ENCODE peak calls at places on chromosome X, in nine cellular contexts. One of them, this sample, is unnamed.

GRCh38 chrX:45758319-45758718 is 557.6 kb upstream of the DIPK2B start:
- DNase-seq in activated CD8-positive, alpha-beta memory T cell treated with anti-CD3 and anti-CD28 coated beads for 24 hours: peak
- DNase-seq in activated CD4-positive, alpha-beta T cell treated with anti-CD3 and anti-CD28 coated beads, Interleukin-2, amount 50 U/mL, for 4 hours: peak
- DNase-seq in amygdala: no peak
- DNase-seq in CD8-positive, alpha-beta memory T cell: peak
- DNase-seq in activated T-helper 1 cell treated with anti-CD3 and anti-CD28 coated beads, Interleukin-2, amount 50 U/mL, for 16 hours: no peak
- DNase-seq in GM23338: no peak
- DNase-seq in EL: peak
- DNase-seq in cardiac muscle cell: no peak
- DNase-seq in this sample: peak

GRCh38 chrX:2498781-2499302 is 1.9 kb downstream of the DHRSX start:
- DNase-seq in activated T-helper 1 cell treated with anti-CD3 and anti-CD28 coated beads, Interleukin-2, amount 50 U/mL, for 16 hours: no peak
- DNase-seq in EL: peak
- DNase-seq in cardiac muscle cell: peak
- DNase-seq in CD8-positive, alpha-beta memory T cell: no peak
- DNase-seq in activated CD4-positive, alpha-beta T cell treated with anti-CD3 and anti-CD28 coated beads, Interleukin-2, amount 50 U/mL, for 4 hours: no peak
- DNase-seq in activated CD8-positive, alpha-beta memory T cell treated with anti-CD3 and anti-CD28 coated beads for 24 hours: no peak
- DNase-seq in GM23338: peak
- DNase-seq in amygdala: no peak
- DNase-seq in this sample: peak

GRCh38 chrX:57677132-57677858 is 2.8 kb downstream of the NLRP2B start:
- DNase-seq in amygdala: no peak
- DNase-seq in cardiac muscle cell: no peak
- DNase-seq in EL: no peak
- DNase-seq in GM23338: no peak
- DNase-seq in activated T-helper 1 cell treated with anti-CD3 and anti-CD28 coated beads, Interleukin-2, amount 50 U/mL, for 16 hours: no peak
- DNase-seq in activated CD4-positive, alpha-beta T cell treated with anti-CD3 and anti-CD28 coated beads, Interleukin-2, amount 50 U/mL, for 4 hours: no peak
- DNase-seq in activated CD8-positive, alpha-beta memory T cell treated with anti-CD3 and anti-CD28 coated beads for 24 hours: no peak
- DNase-seq in CD8-positive, alpha-beta memory T cell: no peak
- DNase-seq in this sample: no peak

GRCh38 chrX:10744011-10744410 is 123.6 kb upstream of the MID1 start:
- DNase-seq in EL: no peak
- DNase-seq in activated T-helper 1 cell treated with anti-CD3 and anti-CD28 coated beads, Interleukin-2, amount 50 U/mL, for 16 hours: no peak
- DNase-seq in CD8-positive, alpha-beta memory T cell: no peak
- DNase-seq in activated CD4-positive, alpha-beta T cell treated with anti-CD3 and anti-CD28 coated beads, Interleukin-2, amount 50 U/mL, for 4 hours: no peak
- DNase-seq in cardiac muscle cell: no peak
- DNase-seq in activated CD8-positive, alpha-beta memory T cell treated with anti-CD3 and anti-CD28 coated beads for 24 hours: no peak
- DNase-seq in GM23338: no peak
- DNase-seq in amygdala: no peak
- DNase-seq in this sample: no peak

GRCh38 chrX:152601848-152602616 is 35.7 kb upstream of the GABRQ start:
- DNase-seq in activated T-helper 1 cell treated with anti-CD3 and anti-CD28 coated beads, Interleukin-2, amount 50 U/mL, for 16 hours: no peak
- DNase-seq in cardiac muscle cell: no peak
- DNase-seq in amygdala: no peak
- DNase-seq in EL: no peak
- DNase-seq in GM23338: peak
- DNase-seq in CD8-positive, alpha-beta memory T cell: no peak
- DNase-seq in activated CD8-positive, alpha-beta memory T cell treated with anti-CD3 and anti-CD28 coated beads for 24 hours: no peak
- DNase-seq in activated CD4-positive, alpha-beta T cell treated with anti-CD3 and anti-CD28 coated beads, Interleukin-2, amount 50 U/mL, for 4 hours: no peak
- DNase-seq in this sample: no peak

GRCh38 chrX:136909706-136910564 is 29.4 kb upstream of the RBMX start:
- DNase-seq in amygdala: peak
- DNase-seq in activated CD8-positive, alpha-beta memory T cell treated with anti-CD3 and anti-CD28 coated beads for 24 hours: peak
- DNase-seq in cardiac muscle cell: peak
- DNase-seq in activated CD4-positive, alpha-beta T cell treated with anti-CD3 and anti-CD28 coated beads, Interleukin-2, amount 50 U/mL, for 4 hours: peak
- DNase-seq in EL: peak
- DNase-seq in GM23338: peak
- DNase-seq in activated T-helper 1 cell treated with anti-CD3 and anti-CD28 coated beads, Interleukin-2, amount 50 U/mL, for 16 hours: peak
- DNase-seq in CD8-positive, alpha-beta memory T cell: peak
- DNase-seq in this sample: peak

GRCh38 chrX:10111364-10112148 is 45.2 kb upstream of the CLCN4 start:
- DNase-seq in EL: no peak
- DNase-seq in activated CD8-positive, alpha-beta memory T cell treated with anti-CD3 and anti-CD28 coated beads for 24 hours: peak
- DNase-seq in amygdala: no peak
- DNase-seq in activated CD4-positive, alpha-beta T cell treated with anti-CD3 and anti-CD28 coated beads, Interleukin-2, amount 50 U/mL, for 4 hours: peak
- DNase-seq in CD8-positive, alpha-beta memory T cell: peak
- DNase-seq in GM23338: no peak
- DNase-seq in cardiac muscle cell: no peak
- DNase-seq in activated T-helper 1 cell treated with anti-CD3 and anti-CD28 coated beads, Interleukin-2, amount 50 U/mL, for 16 hours: peak
- DNase-seq in this sample: no peak

GRCh38 chrX:118519411-118520205 is 24.0 kb downstream of the DOCK11 start:
- DNase-seq in EL: peak
- DNase-seq in GM23338: no peak
- DNase-seq in activated CD4-positive, alpha-beta T cell treated with anti-CD3 and anti-CD28 coated beads, Interleukin-2, amount 50 U/mL, for 4 hours: no peak
- DNase-seq in cardiac muscle cell: no peak
- DNase-seq in amygdala: no peak
- DNase-seq in activated T-helper 1 cell treated with anti-CD3 and anti-CD28 coated beads, Interleukin-2, amount 50 U/mL, for 16 hours: no peak
- DNase-seq in CD8-positive, alpha-beta memory T cell: no peak
- DNase-seq in activated CD8-positive, alpha-beta memory T cell treated with anti-CD3 and anti-CD28 coated beads for 24 hours: no peak
- DNase-seq in this sample: no peak

GRCh38 chrX:51148848-51149247 is 183.8 kb upstream of the NUDT10 start:
- DNase-seq in amygdala: no peak
- DNase-seq in activated T-helper 1 cell treated with anti-CD3 and anti-CD28 coated beads, Interleukin-2, amount 50 U/mL, for 16 hours: no peak
- DNase-seq in cardiac muscle cell: peak
- DNase-seq in GM23338: peak
- DNase-seq in activated CD4-positive, alpha-beta T cell treated with anti-CD3 and anti-CD28 coated beads, Interleukin-2, amount 50 U/mL, for 4 hours: no peak
- DNase-seq in EL: no peak
- DNase-seq in CD8-positive, alpha-beta memory T cell: no peak
- DNase-seq in activated CD8-positive, alpha-beta memory T cell treated with anti-CD3 and anti-CD28 coated beads for 24 hours: no peak
- DNase-seq in this sample: peak

GRCh38 chrX:78102100-78102499 is 1.9 kb upstream of the PGK1 start:
- DNase-seq in activated CD8-positive, alpha-beta memory T cell treated with anti-CD3 and anti-CD28 coated beads for 24 hours: no peak
- DNase-seq in CD8-positive, alpha-beta memory T cell: no peak
- DNase-seq in activated T-helper 1 cell treated with anti-CD3 and anti-CD28 coated beads, Interleukin-2, amount 50 U/mL, for 16 hours: no peak
- DNase-seq in activated CD4-positive, alpha-beta T cell treated with anti-CD3 and anti-CD28 coated beads, Interleukin-2, amount 50 U/mL, for 4 hours: no peak
- DNase-seq in EL: no peak
- DNase-seq in cardiac muscle cell: no peak
- DNase-seq in GM23338: no peak
- DNase-seq in amygdala: no peak
- DNase-seq in this sample: no peak

GRCh38 chrX:38799995-38800394 is 1.3 kb upstream of the MID1IP1 start:
- DNase-seq in activated T-helper 1 cell treated with anti-CD3 and anti-CD28 coated beads, Interleukin-2, amount 50 U/mL, for 16 hours: no peak
- DNase-seq in GM23338: no peak
- DNase-seq in CD8-positive, alpha-beta memory T cell: no peak
- DNase-seq in cardiac muscle cell: no peak
- DNase-seq in activated CD8-positive, alpha-beta memory T cell treated with anti-CD3 and anti-CD28 coated beads for 24 hours: no peak
- DNase-seq in amygdala: no peak
- DNase-seq in activated CD4-positive, alpha-beta T cell treated with anti-CD3 and anti-CD28 coated beads, Interleukin-2, amount 50 U/mL, for 4 hours: peak
- DNase-seq in EL: no peak
- DNase-seq in this sample: peak

GRCh38 chrX:9912341-9912740 is 54.8 kb upstream of the CLDN34 start:
- DNase-seq in EL: no peak
- DNase-seq in activated T-helper 1 cell treated with anti-CD3 and anti-CD28 coated beads, Interleukin-2, amount 50 U/mL, for 16 hours: no peak
- DNase-seq in CD8-positive, alpha-beta memory T cell: no peak
- DNase-seq in activated CD4-positive, alpha-beta T cell treated with anti-CD3 and anti-CD28 coated beads, Interleukin-2, amount 50 U/mL, for 4 hours: no peak
- DNase-seq in GM23338: peak
- DNase-seq in cardiac muscle cell: peak
- DNase-seq in activated CD8-positive, alpha-beta memory T cell treated with anti-CD3 and anti-CD28 coated beads for 24 hours: no peak
- DNase-seq in amygdala: no peak
- DNase-seq in this sample: peak

GRCh38 chrX:71052721-71053120 is 15.4 kb downstream of the SNX12 start:
- DNase-seq in EL: no peak
- DNase-seq in activated CD4-positive, alpha-beta T cell treated with anti-CD3 and anti-CD28 coated beads, Interleukin-2, amount 50 U/mL, for 4 hours: no peak
- DNase-seq in GM23338: peak
- DNase-seq in cardiac muscle cell: no peak
- DNase-seq in amygdala: no peak
- DNase-seq in activated T-helper 1 cell treated with anti-CD3 and anti-CD28 coated beads, Interleukin-2, amount 50 U/mL, for 16 hours: no peak
- DNase-seq in activated CD8-positive, alpha-beta memory T cell treated with anti-CD3 and anti-CD28 coated beads for 24 hours: no peak
- DNase-seq in CD8-positive, alpha-beta memory T cell: no peak
- DNase-seq in this sample: no peak

GRCh38 chrX:47243351-47243750 is 10.5 kb downstream of the USP11 start:
- DNase-seq in EL: no peak
- DNase-seq in amygdala: no peak
- DNase-seq in activated CD4-positive, alpha-beta T cell treated with anti-CD3 and anti-CD28 coated beads, Interleukin-2, amount 50 U/mL, for 4 hours: no peak
- DNase-seq in activated CD8-positive, alpha-beta memory T cell treated with anti-CD3 and anti-CD28 coated beads for 24 hours: no peak
- DNase-seq in GM23338: no peak
- DNase-seq in activated T-helper 1 cell treated with anti-CD3 and anti-CD28 coated beads, Interleukin-2, amount 50 U/mL, for 16 hours: no peak
- DNase-seq in cardiac muscle cell: no peak
- DNase-seq in CD8-positive, alpha-beta memory T cell: no peak
- DNase-seq in this sample: no peak

GRCh38 chrX:281166-281999 is at the start of gene PLCXD1:
- DNase-seq in activated T-helper 1 cell treated with anti-CD3 and anti-CD28 coated beads, Interleukin-2, amount 50 U/mL, for 16 hours: no peak
- DNase-seq in amygdala: no peak
- DNase-seq in activated CD4-positive, alpha-beta T cell treated with anti-CD3 and anti-CD28 coated beads, Interleukin-2, amount 50 U/mL, for 4 hours: no peak
- DNase-seq in CD8-positive, alpha-beta memory T cell: no peak
- DNase-seq in activated CD8-positive, alpha-beta memory T cell treated with anti-CD3 and anti-CD28 coated beads for 24 hours: no peak
- DNase-seq in cardiac muscle cell: peak
- DNase-seq in GM23338: peak
- DNase-seq in EL: no peak
- DNase-seq in this sample: peak

GRCh38 chrX:139759637-139760036 is 51.7 kb upstream of the MCF2 start:
- DNase-seq in amygdala: no peak
- DNase-seq in activated CD8-positive, alpha-beta memory T cell treated with anti-CD3 and anti-CD28 coated beads for 24 hours: no peak
- DNase-seq in GM23338: peak
- DNase-seq in activated CD4-positive, alpha-beta T cell treated with anti-CD3 and anti-CD28 coated beads, Interleukin-2, amount 50 U/mL, for 4 hours: no peak
- DNase-seq in CD8-positive, alpha-beta memory T cell: no peak
- DNase-seq in activated T-helper 1 cell treated with anti-CD3 and anti-CD28 coated beads, Interleukin-2, amount 50 U/mL, for 16 hours: no peak
- DNase-seq in cardiac muscle cell: peak
- DNase-seq in EL: peak
- DNase-seq in this sample: peak

GRCh38 chrX:132732236-132732635 is 226.2 kb downstream of the HS6ST2 start:
- DNase-seq in EL: no peak
- DNase-seq in activated CD8-positive, alpha-beta memory T cell treated with anti-CD3 and anti-CD28 coated beads for 24 hours: no peak
- DNase-seq in amygdala: no peak
- DNase-seq in activated T-helper 1 cell treated with anti-CD3 and anti-CD28 coated beads, Interleukin-2, amount 50 U/mL, for 16 hours: no peak
- DNase-seq in activated CD4-positive, alpha-beta T cell treated with anti-CD3 and anti-CD28 coated beads, Interleukin-2, amount 50 U/mL, for 4 hours: no peak
- DNase-seq in cardiac muscle cell: no peak
- DNase-seq in GM23338: no peak
- DNase-seq in CD8-positive, alpha-beta memory T cell: no peak
- DNase-seq in this sample: no peak

GRCh38 chrX:351736-352135 is 33.1 kb upstream of the GTPBP6 start:
- DNase-seq in GM23338: no peak
- DNase-seq in EL: no peak
- DNase-seq in CD8-positive, alpha-beta memory T cell: no peak
- DNase-seq in activated CD8-positive, alpha-beta memory T cell treated with anti-CD3 and anti-CD28 coated beads for 24 hours: no peak
- DNase-seq in cardiac muscle cell: no peak
- DNase-seq in amygdala: no peak
- DNase-seq in activated CD4-positive, alpha-beta T cell treated with anti-CD3 and anti-CD28 coated beads, Interleukin-2, amount 50 U/mL, for 4 hours: no peak
- DNase-seq in activated T-helper 1 cell treated with anti-CD3 and anti-CD28 coated beads, Interleukin-2, amount 50 U/mL, for 16 hours: no peak
- DNase-seq in this sample: no peak

GRCh38 chrX:66680451-66680850 is 41.6 kb upstream of the EDA2R start:
- DNase-seq in activated T-helper 1 cell treated with anti-CD3 and anti-CD28 coated beads, Interleukin-2, amount 50 U/mL, for 16 hours: no peak
- DNase-seq in CD8-positive, alpha-beta memory T cell: no peak
- DNase-seq in cardiac muscle cell: no peak
- DNase-seq in GM23338: no peak
- DNase-seq in EL: peak
- DNase-seq in amygdala: no peak
- DNase-seq in activated CD4-positive, alpha-beta T cell treated with anti-CD3 and anti-CD28 coated beads, Interleukin-2, amount 50 U/mL, for 4 hours: no peak
- DNase-seq in activated CD8-positive, alpha-beta memory T cell treated with anti-CD3 and anti-CD28 coated beads for 24 hours: no peak
- DNase-seq in this sample: no peak

GRCh38 chrX:154457491-154458115 is 478 bp upstream of the PLXNA3 start:
- DNase-seq in amygdala: no peak
- DNase-seq in activated CD8-positive, alpha-beta memory T cell treated with anti-CD3 and anti-CD28 coated beads for 24 hours: no peak
- DNase-seq in cardiac muscle cell: peak
- DNase-seq in GM23338: peak
- DNase-seq in CD8-positive, alpha-beta memory T cell: peak
- DNase-seq in activated T-helper 1 cell treated with anti-CD3 and anti-CD28 coated beads, Interleukin-2, amount 50 U/mL, for 16 hours: peak
- DNase-seq in activated CD4-positive, alpha-beta T cell treated with anti-CD3 and anti-CD28 coated beads, Interleukin-2, amount 50 U/mL, for 4 hours: peak
- DNase-seq in EL: peak
- DNase-seq in this sample: no peak

GRCh38 chrX:105190252-105190853 is 30.1 kb downstream of the TEX13A start:
- DNase-seq in activated CD4-positive, alpha-beta T cell treated with anti-CD3 and anti-CD28 coated beads, Interleukin-2, amount 50 U/mL, for 4 hours: no peak
- DNase-seq in cardiac muscle cell: peak
- DNase-seq in amygdala: no peak
- DNase-seq in CD8-positive, alpha-beta memory T cell: no peak
- DNase-seq in EL: peak
- DNase-seq in GM23338: peak
- DNase-seq in activated CD8-positive, alpha-beta memory T cell treated with anti-CD3 and anti-CD28 coated beads for 24 hours: no peak
- DNase-seq in activated T-helper 1 cell treated with anti-CD3 and anti-CD28 coated beads, Interleukin-2, amount 50 U/mL, for 16 hours: no peak
- DNase-seq in this sample: peak

GRCh38 chrX:30302957-30303356 is 6.2 kb downstream of the NR0B1 start:
- DNase-seq in activated T-helper 1 cell treated with anti-CD3 and anti-CD28 coated beads, Interleukin-2, amount 50 U/mL, for 16 hours: no peak
- DNase-seq in amygdala: no peak
- DNase-seq in activated CD4-positive, alpha-beta T cell treated with anti-CD3 and anti-CD28 coated beads, Interleukin-2, amount 50 U/mL, for 4 hours: no peak
- DNase-seq in CD8-positive, alpha-beta memory T cell: no peak
- DNase-seq in GM23338: no peak
- DNase-seq in activated CD8-positive, alpha-beta memory T cell treated with anti-CD3 and anti-CD28 coated beads for 24 hours: no peak
- DNase-seq in cardiac muscle cell: no peak
- DNase-seq in EL: peak
- DNase-seq in this sample: peak

GRCh38 chrX:119062750-119063374 is 9.9 kb upstream of the CT47C1 start:
- DNase-seq in cardiac muscle cell: peak
- DNase-seq in activated CD4-positive, alpha-beta T cell treated with anti-CD3 and anti-CD28 coated beads, Interleukin-2, amount 50 U/mL, for 4 hours: no peak
- DNase-seq in EL: no peak
- DNase-seq in activated T-helper 1 cell treated with anti-CD3 and anti-CD28 coated beads, Interleukin-2, amount 50 U/mL, for 16 hours: no peak
- DNase-seq in GM23338: peak
- DNase-seq in amygdala: no peak
- DNase-seq in activated CD8-positive, alpha-beta memory T cell treated with anti-CD3 and anti-CD28 coated beads for 24 hours: no peak
- DNase-seq in CD8-positive, alpha-beta memory T cell: no peak
- DNase-seq in this sample: no peak

GRCh38 chrX:12548746-12549145 is 242.5 kb upstream of the PRPS2 start:
- DNase-seq in activated CD4-positive, alpha-beta T cell treated with anti-CD3 and anti-CD28 coated beads, Interleukin-2, amount 50 U/mL, for 4 hours: no peak
- DNase-seq in cardiac muscle cell: peak
- DNase-seq in activated CD8-positive, alpha-beta memory T cell treated with anti-CD3 and anti-CD28 coated beads for 24 hours: no peak
- DNase-seq in CD8-positive, alpha-beta memory T cell: no peak
- DNase-seq in EL: peak
- DNase-seq in activated T-helper 1 cell treated with anti-CD3 and anti-CD28 coated beads, Interleukin-2, amount 50 U/mL, for 16 hours: no peak
- DNase-seq in amygdala: no peak
- DNase-seq in GM23338: peak
- DNase-seq in this sample: no peak

GRCh38 chrX:79400618-79401017 is 33.5 kb upstream of the ITM2A start:
- DNase-seq in EL: no peak
- DNase-seq in activated T-helper 1 cell treated with anti-CD3 and anti-CD28 coated beads, Interleukin-2, amount 50 U/mL, for 16 hours: no peak
- DNase-seq in amygdala: no peak
- DNase-seq in activated CD8-positive, alpha-beta memory T cell treated with anti-CD3 and anti-CD28 coated beads for 24 hours: no peak
- DNase-seq in cardiac muscle cell: no peak
- DNase-seq in CD8-positive, alpha-beta memory T cell: no peak
- DNase-seq in activated CD4-positive, alpha-beta T cell treated with anti-CD3 and anti-CD28 coated beads, Interleukin-2, amount 50 U/mL, for 4 hours: no peak
- DNase-seq in GM23338: no peak
- DNase-seq in this sample: no peak

GRCh38 chrX:81120270-81120935 is 81.3 kb downstream of the HMGN5 start:
- DNase-seq in activated CD4-positive, alpha-beta T cell treated with anti-CD3 and anti-CD28 coated beads, Interleukin-2, amount 50 U/mL, for 4 hours: no peak
- DNase-seq in GM23338: no peak
- DNase-seq in activated CD8-positive, alpha-beta memory T cell treated with anti-CD3 and anti-CD28 coated beads for 24 hours: no peak
- DNase-seq in EL: peak
- DNase-seq in amygdala: peak
- DNase-seq in CD8-positive, alpha-beta memory T cell: no peak
- DNase-seq in cardiac muscle cell: peak
- DNase-seq in activated T-helper 1 cell treated with anti-CD3 and anti-CD28 coated beads, Interleukin-2, amount 50 U/mL, for 16 hours: no peak
- DNase-seq in this sample: peak

GRCh38 chrX:32514986-32515385 is 696.4 kb downstream of the DMD start:
- DNase-seq in GM23338: no peak
- DNase-seq in amygdala: no peak
- DNase-seq in activated CD4-positive, alpha-beta T cell treated with anti-CD3 and anti-CD28 coated beads, Interleukin-2, amount 50 U/mL, for 4 hours: no peak
- DNase-seq in CD8-positive, alpha-beta memory T cell: no peak
- DNase-seq in activated CD8-positive, alpha-beta memory T cell treated with anti-CD3 and anti-CD28 coated beads for 24 hours: no peak
- DNase-seq in activated T-helper 1 cell treated with anti-CD3 and anti-CD28 coated beads, Interleukin-2, amount 50 U/mL, for 16 hours: no peak
- DNase-seq in EL: no peak
- DNase-seq in cardiac muscle cell: no peak
- DNase-seq in this sample: no peak

GRCh38 chrX:76428243-76429130 is 977 bp downstream of the MAGEE1 start:
- DNase-seq in GM23338: peak
- DNase-seq in EL: no peak
- DNase-seq in CD8-positive, alpha-beta memory T cell: peak
- DNase-seq in activated CD4-positive, alpha-beta T cell treated with anti-CD3 and anti-CD28 coated beads, Interleukin-2, amount 50 U/mL, for 4 hours: peak
- DNase-seq in amygdala: no peak
- DNase-seq in cardiac muscle cell: no peak
- DNase-seq in activated T-helper 1 cell treated with anti-CD3 and anti-CD28 coated beads, Interleukin-2, amount 50 U/mL, for 16 hours: peak
- DNase-seq in activated CD8-positive, alpha-beta memory T cell treated with anti-CD3 and anti-CD28 coated beads for 24 hours: peak
- DNase-seq in this sample: no peak

GRCh38 chrX:154013614-154014360 is 5.9 kb downstream of the IRAK1 start:
- DNase-seq in activated CD4-positive, alpha-beta T cell treated with anti-CD3 and anti-CD28 coated beads, Interleukin-2, amount 50 U/mL, for 4 hours: no peak
- DNase-seq in CD8-positive, alpha-beta memory T cell: peak
- DNase-seq in activated T-helper 1 cell treated with anti-CD3 and anti-CD28 coated beads, Interleukin-2, amount 50 U/mL, for 16 hours: no peak
- DNase-seq in cardiac muscle cell: peak
- DNase-seq in EL: peak
- DNase-seq in amygdala: no peak
- DNase-seq in activated CD8-positive, alpha-beta memory T cell treated with anti-CD3 and anti-CD28 coated beads for 24 hours: peak
- DNase-seq in GM23338: peak
- DNase-seq in this sample: no peak

GRCh38 chrX:39175418-39176057 is 374.3 kb downstream of the MID1IP1 start:
- DNase-seq in amygdala: no peak
- DNase-seq in CD8-positive, alpha-beta memory T cell: no peak
- DNase-seq in activated T-helper 1 cell treated with anti-CD3 and anti-CD28 coated beads, Interleukin-2, amount 50 U/mL, for 16 hours: no peak
- DNase-seq in GM23338: no peak
- DNase-seq in activated CD4-positive, alpha-beta T cell treated with anti-CD3 and anti-CD28 coated beads, Interleukin-2, amount 50 U/mL, for 4 hours: no peak
- DNase-seq in EL: no peak
- DNase-seq in cardiac muscle cell: no peak
- DNase-seq in activated CD8-positive, alpha-beta memory T cell treated with anti-CD3 and anti-CD28 coated beads for 24 hours: no peak
- DNase-seq in this sample: no peak

GRCh38 chrX:130771648-130772312 is 131.2 kb downstream of the ENOX2 start:
- DNase-seq in EL: no peak
- DNase-seq in GM23338: no peak
- DNase-seq in amygdala: no peak
- DNase-seq in activated CD4-positive, alpha-beta T cell treated with anti-CD3 and anti-CD28 coated beads, Interleukin-2, amount 50 U/mL, for 4 hours: no peak
- DNase-seq in CD8-positive, alpha-beta memory T cell: no peak
- DNase-seq in activated CD8-positive, alpha-beta memory T cell treated with anti-CD3 and anti-CD28 coated beads for 24 hours: no peak
- DNase-seq in activated T-helper 1 cell treated with anti-CD3 and anti-CD28 coated beads, Interleukin-2, amount 50 U/mL, for 16 hours: no peak
- DNase-seq in cardiac muscle cell: no peak
- DNase-seq in this sample: no peak

This sample was measured in pons.